ENCODE peak calls at places on chromosomes 13 and 19, in seven cellular contexts. T is colonic mucosa, E is BE2C, Q is lower lobe of right lung, F is ascending aorta, B is HAP-1, J is left lung. H is an unnamed sample.
A peak's percentile ranks its signal among the peaks of the same experiment; 100 is the strongest.

GRCh38 chr19:44689290-44690130 is 9.4 kb upstream of the CEACAM16 start:
- DNase-seq in J (peak; percentile 92), B (peak; percentile 94), E (peak; percentile 86), T (peak; percentile 90), Q (peak; percentile 84), F (peak; percentile 80), H (peak; percentile 37)

GRCh38 chr13:109779876-109780516 is 6.4 kb downstream of the IRS2 start:
- DNase-seq in Q (no peak), F (no peak), J (no peak), E (peak; percentile 37), B (no peak), T (no peak), H (no peak)

GRCh38 chr13:67383358-67383757 is 153.2 kb upstream of the PCDH9 start:
- DNase-seq in Q (no peak), F (no peak), B (peak; percentile 9), J (no peak), T (no peak), E (no peak), H (no peak)

GRCh38 chr19:17209126-17210036 is 5.8 kb upstream of the USE1 start:
- DNase-seq in B (peak; percentile 95), E (peak; percentile 96), Q (no peak), T (peak; percentile 39), F (no peak), J (peak; percentile 71), H (no peak)

GRCh38 chr19:14821958-14822357 is 13.0 kb downstream of the OR7A5 start:
- DNase-seq in B (no peak), F (no peak), J (no peak), T (no peak), Q (no peak), E (no peak), H (no peak)

GRCh38 chr19:39115105-39115847 is 10.3 kb upstream of the PAK4 start:
- DNase-seq in F (no peak), J (no peak), E (no peak), Q (no peak), B (no peak), T (no peak), H (no peak)

GRCh38 chr13:112055417-112056206 is 11.3 kb upstream of the SOX1 start:
- DNase-seq in E (no peak), J (peak; percentile 65), T (no peak), Q (no peak), F (no peak), B (no peak), H (no peak)

GRCh38 chr19:14890616-14891379 is 4.9 kb upstream of the OR7A17 start:
- DNase-seq in B (no peak), Q (no peak), E (no peak), J (no peak), F (no peak), T (no peak), H (no peak)

GRCh38 chr13:31950121-31950810 is 81.3 kb upstream of the FRY start:
- DNase-seq in E (no peak), J (no peak), F (no peak), Q (no peak), T (no peak), B (no peak), H (no peak)

GRCh38 chr19:48836089-48837017 is at the start of gene HSD17B14:
- DNase-seq in B (peak; percentile 57), J (peak; percentile 80), T (no peak), Q (no peak), E (peak; percentile 47), F (peak; percentile 75), H (no peak)
- H3K4me3 ChIP-seq in B (peak within 1 kb of the TSS; percentile 11), J (peak within 1 kb of the TSS; percentile 35), T (peak within 1 kb of the TSS; percentile 17), Q (peak within 1 kb of the TSS; percentile 52), E (peak within 1 kb of the TSS; percentile 63), F (peak within 1 kb of the TSS; percentile 67), H (peak within 1 kb of the TSS; percentile 18)

DNA sequence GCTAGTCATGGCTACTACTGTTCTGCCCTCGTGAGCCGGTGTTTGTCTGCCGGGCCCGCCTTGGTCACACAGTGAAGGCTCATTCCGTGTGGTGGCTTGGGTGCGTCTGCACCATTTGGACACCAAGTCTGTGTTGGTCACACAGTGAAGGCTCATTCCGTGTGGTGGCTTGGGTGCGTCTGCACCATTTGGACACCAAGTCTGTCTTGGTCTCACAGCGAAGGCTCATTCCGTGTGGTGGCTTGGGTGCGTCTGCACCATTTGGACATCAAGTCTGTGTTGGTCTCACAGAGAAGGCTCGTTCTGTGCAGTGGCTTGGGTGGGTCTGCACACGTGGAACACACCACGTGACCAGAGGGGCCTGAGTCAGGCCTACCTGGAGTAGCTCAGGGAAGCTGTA is 29.0 kb upstream of the DCUN1D2 start:
- DNase-seq in Q (no peak), F (peak; percentile 42), J (no peak), E (no peak), B (no peak), T (no peak), H (no peak)
- H3K4me1 ChIP-seq in Q (no peaks in the 10 kb centered on the region), F (no peaks in the 10 kb centered on the region), J (no peaks in the 10 kb centered on the region), E (no peaks in the 10 kb centered on the region), B (no peaks in the 10 kb centered on the region), T (no peaks in the 10 kb centered on the region), H (no peaks in the 10 kb centered on the region)

DNA sequence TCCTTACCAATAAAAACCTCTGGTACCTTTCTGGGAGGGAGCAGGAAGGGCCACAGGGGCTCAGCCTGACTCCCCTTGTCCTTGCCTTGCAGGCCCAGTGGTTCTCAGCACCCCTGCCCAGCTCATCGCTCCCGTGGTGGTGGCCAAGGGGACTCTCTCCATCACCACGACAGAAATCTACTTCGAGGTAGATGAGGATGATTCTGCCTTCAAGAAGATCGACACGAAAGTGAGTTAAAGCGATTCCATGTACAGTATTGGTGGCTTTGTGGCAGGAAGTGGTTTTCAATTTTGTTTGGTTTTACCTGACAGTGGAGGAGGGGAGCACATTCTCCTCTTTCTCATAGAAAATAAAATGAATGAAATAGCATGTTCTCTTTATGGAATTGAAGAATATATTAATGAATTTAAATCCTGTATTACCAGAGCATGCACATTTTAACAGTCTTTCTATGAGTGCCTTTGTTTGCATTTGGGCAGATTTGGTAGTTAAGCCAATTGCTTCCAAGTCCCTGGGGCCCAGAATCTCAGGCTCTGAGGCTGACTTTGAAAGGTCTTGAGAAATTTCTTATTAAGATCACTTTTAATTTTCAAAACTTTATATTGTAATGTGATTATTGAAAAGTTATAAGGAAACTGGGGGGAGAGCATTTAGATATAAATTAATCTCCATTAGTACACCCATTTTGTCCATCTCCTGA is 4.0 kb downstream of the MAB21L1 start:
- DNase-seq in F (no peak), J (peak; percentile 17), Q (no peak), T (no peak), B (no peak), E (peak; percentile 51), H (no peak)
- H3K4me3 ChIP-seq in F (no peak overlapping the region), J (no peak overlapping the region), Q (no peak overlapping the region), T (no peak overlapping the region), B (no peak overlapping the region), E (peak overlapping the region; percentile 97), H (no peak overlapping the region)

GRCh38 chr13:106151056-106151699 is 384.3 kb downstream of the EFNB2 start:
- DNase-seq in B (peak; percentile 31), E (no peak), J (no peak), F (no peak), Q (no peak), T (peak; percentile 41), H (no peak)
- H3K4me1 ChIP-seq in B (no peaks in the 10 kb centered on the region), E (no peaks in the 10 kb centered on the region), J (no peaks in the 10 kb centered on the region), F (no peaks in the 10 kb centered on the region), Q (no peaks in the 10 kb centered on the region), T (peaks cover 7% of the 10 kb centered on the region), H (no peaks in the 10 kb centered on the region)

DNA sequence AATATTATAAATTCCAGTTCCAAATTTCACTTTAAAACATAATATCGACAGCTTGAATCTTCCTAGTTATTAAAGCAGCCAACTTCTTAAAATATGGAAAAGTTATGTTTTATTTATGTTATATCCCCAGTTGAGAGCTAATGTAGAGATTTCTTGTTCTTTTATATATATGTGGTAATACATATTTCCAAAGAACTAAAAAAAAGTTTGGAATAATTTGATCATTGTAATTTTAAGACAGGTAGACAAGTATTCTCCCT is 781 bp upstream of the TBC1D4 start:
- DNase-seq in T (no peak), E (no peak), Q (no peak), F (no peak), J (no peak), B (no peak), H (no peak)
- H3K4me3 ChIP-seq in T (peak overlapping the region; percentile 84), E (peak overlapping the region; percentile 90), Q (peak overlapping the region; percentile 88), F (peak overlapping the region; percentile 91), J (peak overlapping the region; percentile 75), B (peak overlapping the region; percentile 70), H (peak overlapping the region; percentile 67)

DNA sequence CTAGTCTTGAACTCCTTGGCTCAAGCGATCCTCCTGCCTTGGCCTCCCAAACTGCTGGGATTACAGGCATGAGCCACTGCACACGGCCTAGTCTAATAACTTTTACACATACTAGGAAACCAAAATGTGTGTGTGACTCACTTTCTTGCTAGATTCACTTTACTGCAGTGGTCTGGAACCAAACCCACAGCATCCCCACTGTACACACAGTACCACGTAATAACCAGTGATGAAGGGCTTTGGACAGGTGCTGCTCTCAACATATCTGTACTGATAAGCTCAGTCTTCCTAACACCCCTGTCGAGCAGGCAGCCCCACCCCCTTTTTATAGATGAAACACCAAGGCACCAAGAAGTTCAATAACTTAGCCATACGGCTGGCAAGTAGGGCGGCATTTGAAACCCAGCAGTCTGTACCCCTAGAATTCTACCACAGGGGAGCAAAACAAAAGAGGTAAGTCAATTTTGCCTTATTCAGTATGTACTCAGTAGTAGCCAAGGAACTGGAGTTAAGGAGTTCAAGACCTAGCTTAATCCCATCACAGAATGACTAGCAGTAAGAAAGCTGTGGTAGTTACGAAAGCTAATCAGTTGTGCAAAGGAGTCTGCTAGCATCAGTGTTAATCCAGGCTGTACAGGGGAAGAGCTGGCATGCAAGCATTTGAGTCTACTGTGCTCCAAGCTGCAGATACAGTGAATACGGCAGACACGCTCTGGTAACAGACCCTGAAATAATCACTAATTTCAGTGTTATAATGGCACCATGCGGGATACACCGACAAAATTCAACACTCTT is 4.9 kb downstream of the DNMT1 start:
- DNase-seq in F (no peak), Q (no peak), B (no peak), E (no peak), J (no peak), T (no peak), H (no peak)
- H3K4me1 ChIP-seq in F (peaks cover 3% of the 10 kb centered on the region), Q (peaks cover 25% of the 10 kb centered on the region), B (peaks cover 9% of the 10 kb centered on the region), E (no peaks in the 10 kb centered on the region), J (peaks cover 33% of the 10 kb centered on the region), T (peaks cover 9% of the 10 kb centered on the region), H (peaks cover 16% of the 10 kb centered on the region)

DNA sequence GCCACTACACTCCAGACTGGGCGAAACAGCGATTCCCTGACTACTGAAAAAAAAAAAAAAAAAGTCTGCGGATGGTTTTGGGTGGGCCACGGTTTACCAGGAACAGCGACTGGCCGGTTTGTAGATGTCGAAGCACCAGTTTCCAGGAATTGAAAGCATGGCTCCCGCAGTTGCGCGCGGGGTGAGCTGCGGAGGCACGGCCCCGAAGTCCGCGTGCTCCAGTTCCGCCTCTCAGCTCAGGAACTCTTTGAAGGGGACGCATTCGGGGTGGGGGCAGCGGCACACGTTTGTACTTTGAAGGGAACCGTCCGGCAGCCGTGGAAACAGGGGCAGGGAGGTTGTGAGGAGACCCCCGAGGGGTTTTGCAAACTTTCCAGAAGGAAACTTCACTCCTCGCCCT is 27.1 kb upstream of the PABPC3 start:
- DNase-seq in B (no peak), F (no peak), T (no peak), Q (no peak), J (no peak), E (no peak), H (no peak)
- H3K4me3 ChIP-seq in B (no peak overlapping the region), F (no peak overlapping the region), T (no peak overlapping the region), Q (no peak overlapping the region), J (no peak overlapping the region), E (no peak overlapping the region), H (no peak overlapping the region)

GRCh38 chr19:35332817-35333216 is 3.8 kb downstream of the CD22 start:
- DNase-seq in B (no peak), E (no peak), J (peak; percentile 52), T (no peak), Q (no peak), F (no peak), H (no peak)
- H3K4me1 ChIP-seq in B (no peaks in the 10 kb centered on the region), E (no peaks in the 10 kb centered on the region), J (peaks cover 12% of the 10 kb centered on the region), T (no peaks in the 10 kb centered on the region), Q (no peaks in the 10 kb centered on the region), F (no peaks in the 10 kb centered on the region), H (no peaks in the 10 kb centered on the region)